ENCODE peak calls at places on chromosomes 7 and 10, in four cellular contexts. U, B, M and W are unnamed samples.

GRCh38 chr10:32957341-32958084 is 517 bp downstream of the ITGB1 start:
- DNase-seq in B (no peak), M (peak), U (no peak), W (peak)

GRCh38 chr10:78871796-78872195 is 197.0 kb upstream of the ZMIZ1 start:
- DNase-seq in B (no peak), M (no peak), U (no peak), W (no peak)

GRCh38 chr7:12951397-12951801 is 264.0 kb downstream of the ARL4A start:
- DNase-seq in B (peak), M (no peak), U (no peak), W (no peak)

GRCh38 chr10:24306507-24306875 is 97.6 kb downstream of the KIAA1217 start:
- DNase-seq in M (no peak), U (no peak), B (no peak), W (no peak)

GRCh38 chr10:21174670-21175495 is 277.8 kb upstream of the NEBL start:
- DNase-seq in B (no peak), U (no peak), M (no peak), W (no peak)

GRCh38 chr10:31647861-31648260 is 280.8 kb downstream of the ARHGAP12 start:
- DNase-seq in M (no peak), B (no peak), U (no peak), W (no peak)

GRCh38 chr7:981793-982510 is 1.0 kb upstream of the CYP2W1 start:
- DNase-seq in U (no peak), B (no peak), M (no peak), W (no peak)

GRCh38 chr7:95777266-95777665 is 4.9 kb downstream of the DYNC1I1 start:
- DNase-seq in B (no peak), M (no peak), U (no peak), W (no peak)

GRCh38 chr10:76984559-76985443 is 652.8 kb downstream of the KCNMA1 start:
- DNase-seq in B (peak), U (peak), M (peak), W (peak)

GRCh38 chr7:22414424-22414823 is 57.5 kb upstream of the RAPGEF5 start:
- DNase-seq in B (no peak), M (no peak), U (no peak), W (no peak)

GRCh38 chr10:123514996-123515395 is 151.2 kb upstream of the GPR26 start:
- DNase-seq in U (no peak), B (no peak), M (no peak), W (no peak)

GRCh38 chr10:91434041-91434440 is 23.9 kb downstream of the HECTD2 start:
- DNase-seq in M (no peak), B (no peak), U (no peak), W (no peak)

GRCh38 chr7:151141855-151142685 is 25.4 kb downstream of the GBX1 start:
- DNase-seq in M (no peak), U (no peak), B (no peak), W (no peak)

GRCh38 chr10:129079705-129080104 is 387.3 kb upstream of the MGMT start:
- DNase-seq in B (no peak), M (no peak), U (no peak), W (peak)

GRCh38 chr7:127792528-127793342 is 140.7 kb downstream of the SND1 start:
- DNase-seq in U (no peak), B (peak), M (no peak), W (no peak)

GRCh38 chr7:130560972-130561371 is 69.1 kb downstream of the MEST start:
- DNase-seq in U (no peak), M (no peak), B (peak), W (no peak)

GRCh38 chr10:74877899-74878298 is 51.5 kb downstream of the KAT6B start:
- DNase-seq in U (no peak), B (no peak), M (no peak), W (no peak)

GRCh38 chr10:14578060-14578952 is 196.4 kb downstream of the FAM107B start:
- DNase-seq in B (no peak), M (no peak), U (no peak), W (peak)

GRCh38 chr7:94511763-94512162 is 2.2 kb downstream of the CASD1 start:
- DNase-seq in M (no peak), B (no peak), U (no peak), W (no peak)

GRCh38 chr7:11605749-11606148 is 226.2 kb downstream of the THSD7A start:
- DNase-seq in M (no peak), U (no peak), B (no peak), W (peak)

GRCh38 chr10:25493122-25493893 is 318.5 kb downstream of the GPR158 start:
- DNase-seq in B (peak), M (no peak), U (no peak), W (peak)

GRCh38 chr7:47954231-47954911 is 6.1 kb upstream of the PKD1L1 start:
- DNase-seq in M (no peak), B (no peak), U (no peak), W (no peak)

GRCh38 chr7:108464743-108465142 is 8.5 kb upstream of the NRCAM start:
- DNase-seq in M (no peak), U (no peak), B (no peak), W (no peak)

GRCh38 chr7:116809636-116810266 is 52.6 kb upstream of the CAPZA2 start:
- DNase-seq in M (no peak), B (peak), U (no peak), W (peak)

GRCh38 chr7:92699560-92699959 is 109.4 kb upstream of the FAM133B start:
- DNase-seq in M (no peak), B (no peak), U (no peak), W (no peak)

GRCh38 chr7:36887235-36887634 is 162.9 kb upstream of the AOAH start:
- DNase-seq in U (no peak), M (no peak), B (no peak), W (no peak)

GRCh38 chr7:19239951-19240350 is 94.7 kb upstream of the FERD3L start:
- DNase-seq in M (no peak), B (no peak), U (no peak), W (no peak)

GRCh38 chr10:1103551-1103950 is 47.4 kb downstream of the WDR37 start:
- DNase-seq in B (no peak), M (no peak), U (no peak), W (no peak)

GRCh38 chr7:36085096-36085495 is 68.0 kb upstream of the EEPD1 start:
- DNase-seq in M (no peak), B (no peak), U (no peak), W (no peak)

GRCh38 chr7:139595806-139596205 is 72.3 kb downstream of the CLEC2L start:
- DNase-seq in U (no peak), B (no peak), M (no peak), W (no peak)

GRCh38 chr7:55524558-55525310 is 47.6 kb downstream of the VOPP1 start:
- DNase-seq in U (no peak), M (no peak), B (no peak), W (no peak)

GRCh38 chr7:56092789-56093531 is at the start of gene PHKG1:
- DNase-seq in M (no peak), B (no peak), U (no peak), W (peak)

GRCh38 chr10:50561816-50562215 is 61.9 kb downstream of the SGMS1 start:
- DNase-seq in U (no peak), M (no peak), B (peak), W (no peak)

GRCh38 chr7:7962851-7963250 is 5.7 kb upstream of the GLCCI1 start:
- DNase-seq in M (no peak), B (no peak), U (no peak), W (no peak)

GRCh38 chr7:132081686-132082085 is 494.6 kb downstream of the PLXNA4 start:
- DNase-seq in U (no peak), B (no peak), M (no peak), W (no peak)

GRCh38 chr7:117011419-117012260 is 58.3 kb downstream of the ST7 start:
- DNase-seq in B (no peak), U (no peak), M (no peak), W (no peak)

GRCh38 chr7:100859856-100860255 is 7.3 kb upstream of the TRIP6 start:
- DNase-seq in U (no peak), M (no peak), B (no peak), W (no peak)

GRCh38 chr7:19119901-19120486 is 2.6 kb upstream of the TWIST1 start:
- DNase-seq in U (no peak), M (no peak), B (no peak), W (no peak)